ENCODE peak calls at places on chromosomes 6 and 20, in seven cellular contexts. One of them, this sample, is unnamed.

GRCh38 chr6:29653452-29654038 is 3.3 kb upstream of the MOG start:
- DNase-seq in effector memory CD4-positive, alpha-beta T cell: peak
- DNase-seq in thoracic aorta: no peak
- DNase-seq in GM23338: peak
- DNase-seq in cardiac muscle cell: peak
- DNase-seq in A673: peak
- DNase-seq in transverse colon: peak
- DNase-seq in this sample: peak

GRCh38 chr6:154276810-154277577 is 79.6 kb downstream of the IPCEF1 start:
- DNase-seq in effector memory CD4-positive, alpha-beta T cell: no peak
- DNase-seq in thoracic aorta: no peak
- DNase-seq in GM23338: peak
- DNase-seq in cardiac muscle cell: peak
- DNase-seq in A673: peak
- DNase-seq in transverse colon: no peak
- DNase-seq in this sample: no peak

GRCh38 chr6:56497691-56498090 is 145.0 kb downstream of the DST start:
- DNase-seq in effector memory CD4-positive, alpha-beta T cell: no peak
- DNase-seq in thoracic aorta: no peak
- DNase-seq in GM23338: no peak
- DNase-seq in cardiac muscle cell: no peak
- DNase-seq in A673: no peak
- DNase-seq in transverse colon: no peak
- DNase-seq in this sample: no peak

GRCh38 chr6:116215414-116215813 is 38.5 kb downstream of the TSPYL4 start:
- DNase-seq in effector memory CD4-positive, alpha-beta T cell: no peak
- DNase-seq in thoracic aorta: no peak
- DNase-seq in GM23338: no peak
- DNase-seq in cardiac muscle cell: peak
- DNase-seq in A673: no peak
- DNase-seq in transverse colon: no peak
- DNase-seq in this sample: no peak

GRCh38 chr6:165913676-165914570 is 250.9 kb upstream of the PDE10A start:
- DNase-seq in effector memory CD4-positive, alpha-beta T cell: no peak
- DNase-seq in thoracic aorta: no peak
- DNase-seq in GM23338: no peak
- DNase-seq in cardiac muscle cell: peak
- DNase-seq in A673: no peak
- DNase-seq in transverse colon: no peak
- DNase-seq in this sample: peak

GRCh38 chr6:28807682-28808280 is 116.0 kb downstream of the TRIM27 start:
- DNase-seq in effector memory CD4-positive, alpha-beta T cell: no peak
- DNase-seq in thoracic aorta: no peak
- DNase-seq in GM23338: peak
- DNase-seq in cardiac muscle cell: peak
- DNase-seq in A673: peak
- DNase-seq in transverse colon: no peak
- DNase-seq in this sample: peak

GRCh38 chr20:25070821-25071473 is 11.0 kb downstream of the VSX1 start:
- DNase-seq in effector memory CD4-positive, alpha-beta T cell: no peak
- DNase-seq in thoracic aorta: no peak
- DNase-seq in GM23338: no peak
- DNase-seq in cardiac muscle cell: no peak
- DNase-seq in A673: no peak
- DNase-seq in transverse colon: peak
- DNase-seq in this sample: no peak

GRCh38 chr6:32969685-32970412 is 1.5 kb downstream of the BRD2 start:
- DNase-seq in effector memory CD4-positive, alpha-beta T cell: peak
- DNase-seq in thoracic aorta: peak
- DNase-seq in GM23338: peak
- DNase-seq in cardiac muscle cell: peak
- DNase-seq in A673: peak
- DNase-seq in transverse colon: peak
- DNase-seq in this sample: peak

GRCh38 chr6:146100776-146101175 is 71.9 kb downstream of the GRM1 start:
- DNase-seq in effector memory CD4-positive, alpha-beta T cell: no peak
- DNase-seq in thoracic aorta: no peak
- DNase-seq in GM23338: no peak
- DNase-seq in cardiac muscle cell: no peak
- DNase-seq in A673: no peak
- DNase-seq in transverse colon: no peak
- DNase-seq in this sample: no peak

GRCh38 chr6:88804701-88805100 is 158.7 kb downstream of the RNGTT start:
- DNase-seq in effector memory CD4-positive, alpha-beta T cell: no peak
- DNase-seq in thoracic aorta: no peak
- DNase-seq in GM23338: no peak
- DNase-seq in cardiac muscle cell: no peak
- DNase-seq in A673: no peak
- DNase-seq in transverse colon: no peak
- DNase-seq in this sample: no peak

GRCh38 chr6:53335224-53335994 is 13.3 kb downstream of the ELOVL5 start:
- DNase-seq in effector memory CD4-positive, alpha-beta T cell: peak
- DNase-seq in thoracic aorta: no peak
- DNase-seq in GM23338: peak
- DNase-seq in cardiac muscle cell: no peak
- DNase-seq in A673: no peak
- DNase-seq in transverse colon: peak
- DNase-seq in this sample: no peak

GRCh38 chr6:38180586-38180985 is 361.1 kb downstream of the ZFAND3 start:
- DNase-seq in effector memory CD4-positive, alpha-beta T cell: no peak
- DNase-seq in thoracic aorta: no peak
- DNase-seq in GM23338: no peak
- DNase-seq in cardiac muscle cell: no peak
- DNase-seq in A673: no peak
- DNase-seq in transverse colon: no peak
- DNase-seq in this sample: no peak

GRCh38 chr6:134676307-134677281 is 273.3 kb downstream of the ALDH8A1 start:
- DNase-seq in effector memory CD4-positive, alpha-beta T cell: no peak
- DNase-seq in thoracic aorta: no peak
- DNase-seq in GM23338: no peak
- DNase-seq in cardiac muscle cell: peak
- DNase-seq in A673: peak
- DNase-seq in transverse colon: peak
- DNase-seq in this sample: no peak

GRCh38 chr20:45779011-45779915 is 12.4 kb downstream of the WFDC3 start:
- DNase-seq in effector memory CD4-positive, alpha-beta T cell: no peak
- DNase-seq in thoracic aorta: peak
- DNase-seq in GM23338: no peak
- DNase-seq in cardiac muscle cell: peak
- DNase-seq in A673: peak
- DNase-seq in transverse colon: peak
- DNase-seq in this sample: peak

GRCh38 chr20:16530201-16530681 is 43.0 kb downstream of the KIF16B start:
- DNase-seq in effector memory CD4-positive, alpha-beta T cell: no peak
- DNase-seq in thoracic aorta: no peak
- DNase-seq in GM23338: no peak
- DNase-seq in cardiac muscle cell: no peak
- DNase-seq in A673: no peak
- DNase-seq in transverse colon: peak
- DNase-seq in this sample: peak

GRCh38 chr6:132511159-132511835 is 1.6 kb downstream of the STX7 start:
- DNase-seq in effector memory CD4-positive, alpha-beta T cell: no peak
- DNase-seq in thoracic aorta: no peak
- DNase-seq in GM23338: no peak
- DNase-seq in cardiac muscle cell: peak
- DNase-seq in A673: no peak
- DNase-seq in transverse colon: peak
- DNase-seq in this sample: peak

GRCh38 chr6:143140767-143141166 is 80.1 kb downstream of the AIG1 start:
- DNase-seq in effector memory CD4-positive, alpha-beta T cell: no peak
- DNase-seq in thoracic aorta: no peak
- DNase-seq in GM23338: no peak
- DNase-seq in cardiac muscle cell: no peak
- DNase-seq in A673: no peak
- DNase-seq in transverse colon: no peak
- DNase-seq in this sample: no peak

GRCh38 chr6:69825904-69826303 is 29.1 kb upstream of the LMBRD1 start:
- DNase-seq in effector memory CD4-positive, alpha-beta T cell: no peak
- DNase-seq in thoracic aorta: no peak
- DNase-seq in GM23338: no peak
- DNase-seq in cardiac muscle cell: peak
- DNase-seq in A673: no peak
- DNase-seq in transverse colon: no peak
- DNase-seq in this sample: no peak

DNA sequence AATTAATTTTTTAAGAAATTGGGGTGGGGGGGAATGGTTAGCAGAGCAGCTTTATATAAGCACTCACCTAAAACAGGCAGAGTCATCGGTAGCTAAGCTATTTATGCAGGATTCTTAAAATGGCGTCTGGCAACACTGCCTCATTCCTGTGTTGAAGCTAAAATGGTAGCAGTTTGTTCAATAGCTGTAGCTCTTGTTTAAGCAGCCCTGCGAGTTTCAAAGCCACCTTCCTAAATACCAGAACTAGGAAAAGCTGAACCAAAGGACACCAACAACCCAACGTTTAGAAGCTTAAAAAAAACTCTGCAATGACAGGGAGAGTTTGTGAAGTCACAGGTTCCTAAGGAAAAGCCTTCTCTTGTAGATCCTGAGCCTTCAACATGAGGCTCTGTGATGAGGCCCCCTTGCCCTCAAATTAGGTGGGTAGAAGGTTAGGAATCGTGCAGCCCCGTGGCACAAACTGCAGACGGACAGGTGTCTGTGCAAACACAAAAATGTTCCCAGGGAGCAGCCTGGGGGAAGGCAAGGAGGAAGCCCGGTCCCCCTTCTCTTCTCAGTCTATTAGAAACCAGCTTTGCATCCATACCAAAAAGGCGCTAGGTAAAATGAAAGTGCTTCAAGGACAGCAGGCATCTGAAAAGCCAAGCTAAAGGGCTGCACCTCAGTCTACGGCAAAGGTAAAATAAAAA is 4.7 kb downstream of the ZMYND8 start:
- DNase-seq in effector memory CD4-positive, alpha-beta T cell: no peak
- DNase-seq in thoracic aorta: no peak
- DNase-seq in GM23338: peak
- DNase-seq in cardiac muscle cell: no peak
- DNase-seq in A673: no peak
- DNase-seq in transverse colon: no peak
- DNase-seq in this sample: no peak
- H3K4me3 ChIP-seq in effector memory CD4-positive, alpha-beta T cell: no peak
- H3K4me3 ChIP-seq in thoracic aorta: peak
- H3K4me3 ChIP-seq in GM23338: peak
- H3K4me3 ChIP-seq in cardiac muscle cell: peak
- H3K4me3 ChIP-seq in A673: no peak
- H3K4me3 ChIP-seq in transverse colon: no peak
- H3K4me3 ChIP-seq in this sample: no peak

DNA sequence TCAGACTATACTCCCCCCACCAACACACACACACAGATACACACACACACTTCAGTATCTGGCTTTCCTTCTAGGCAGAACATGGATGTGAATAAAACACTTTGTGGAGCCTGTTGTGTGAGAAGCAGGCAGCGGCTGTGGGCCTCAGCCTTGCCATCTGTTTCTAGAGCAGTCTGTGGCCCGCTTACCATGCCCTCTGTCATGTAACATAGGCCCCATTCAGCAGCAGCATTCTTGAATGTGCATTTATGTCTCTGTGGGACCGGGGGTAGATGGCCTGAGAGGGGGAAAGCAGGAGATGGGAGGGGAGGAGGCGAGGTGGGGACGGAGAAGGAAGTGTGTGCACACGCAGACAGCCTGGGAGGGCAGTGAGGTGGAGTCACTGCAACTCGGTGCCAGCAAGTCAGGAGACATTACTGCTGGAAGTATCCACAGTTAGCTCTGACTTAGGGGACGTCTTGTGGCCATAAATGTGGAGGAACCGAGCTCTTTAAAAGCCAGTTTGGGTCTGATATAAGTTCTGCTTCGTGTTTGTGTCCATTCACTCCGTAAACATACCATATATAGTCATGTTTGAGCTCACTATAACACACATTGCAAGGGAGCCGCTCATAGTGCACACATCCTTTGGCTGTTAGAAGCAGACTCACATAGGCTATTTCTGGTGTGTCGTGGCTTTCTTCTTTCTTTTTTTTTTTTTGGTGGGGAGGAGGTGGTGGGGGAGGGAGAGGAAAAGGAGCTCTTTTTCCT is 38.5 kb downstream of the RREB1 start:
- DNase-seq in effector memory CD4-positive, alpha-beta T cell: no peak
- DNase-seq in thoracic aorta: no peak
- DNase-seq in GM23338: peak
- DNase-seq in cardiac muscle cell: peak
- DNase-seq in A673: no peak
- DNase-seq in transverse colon: peak
- DNase-seq in this sample: no peak
- H3K4me3 ChIP-seq in effector memory CD4-positive, alpha-beta T cell: no peak
- H3K4me3 ChIP-seq in thoracic aorta: peak
- H3K4me3 ChIP-seq in GM23338: peak
- H3K4me3 ChIP-seq in cardiac muscle cell: no peak
- H3K4me3 ChIP-seq in A673: no peak
- H3K4me3 ChIP-seq in transverse colon: no peak
- H3K4me3 ChIP-seq in this sample: no peak

GRCh38 chr6:13526339-13526717 is 38.9 kb upstream of the GFOD1 start:
- DNase-seq in effector memory CD4-positive, alpha-beta T cell: no peak
- DNase-seq in thoracic aorta: no peak
- DNase-seq in GM23338: no peak
- DNase-seq in cardiac muscle cell: no peak
- DNase-seq in A673: no peak
- DNase-seq in transverse colon: no peak
- DNase-seq in this sample: no peak
- H3K4me3 ChIP-seq in effector memory CD4-positive, alpha-beta T cell: no peak
- H3K4me3 ChIP-seq in thoracic aorta: no peak
- H3K4me3 ChIP-seq in GM23338: no peak
- H3K4me3 ChIP-seq in cardiac muscle cell: no peak
- H3K4me3 ChIP-seq in A673: no peak
- H3K4me3 ChIP-seq in transverse colon: no peak
- H3K4me3 ChIP-seq in this sample: no peak

GRCh38 chr20:4056880-4057279 is 41.5 kb upstream of the RNF24 start:
- DNase-seq in effector memory CD4-positive, alpha-beta T cell: no peak
- DNase-seq in thoracic aorta: no peak
- DNase-seq in GM23338: no peak
- DNase-seq in cardiac muscle cell: no peak
- DNase-seq in A673: no peak
- DNase-seq in transverse colon: no peak
- DNase-seq in this sample: no peak

GRCh38 chr20:4060856-4061440 is 45.6 kb upstream of the RNF24 start:
- DNase-seq in effector memory CD4-positive, alpha-beta T cell: no peak
- DNase-seq in thoracic aorta: no peak
- DNase-seq in GM23338: no peak
- DNase-seq in cardiac muscle cell: no peak
- DNase-seq in A673: no peak
- DNase-seq in transverse colon: no peak
- DNase-seq in this sample: no peak

GRCh38 chr20:4060054-4060795 is 44.9 kb upstream of the RNF24 start:
- DNase-seq in effector memory CD4-positive, alpha-beta T cell: no peak
- DNase-seq in thoracic aorta: no peak
- DNase-seq in GM23338: no peak
- DNase-seq in cardiac muscle cell: no peak
- DNase-seq in A673: no peak
- DNase-seq in transverse colon: peak
- DNase-seq in this sample: no peak

GRCh38 chr20:4061989-4062388 is 46.6 kb upstream of the RNF24 start:
- DNase-seq in effector memory CD4-positive, alpha-beta T cell: no peak
- DNase-seq in thoracic aorta: no peak
- DNase-seq in GM23338: no peak
- DNase-seq in cardiac muscle cell: peak
- DNase-seq in A673: no peak
- DNase-seq in transverse colon: no peak
- DNase-seq in this sample: no peak

DNA sequence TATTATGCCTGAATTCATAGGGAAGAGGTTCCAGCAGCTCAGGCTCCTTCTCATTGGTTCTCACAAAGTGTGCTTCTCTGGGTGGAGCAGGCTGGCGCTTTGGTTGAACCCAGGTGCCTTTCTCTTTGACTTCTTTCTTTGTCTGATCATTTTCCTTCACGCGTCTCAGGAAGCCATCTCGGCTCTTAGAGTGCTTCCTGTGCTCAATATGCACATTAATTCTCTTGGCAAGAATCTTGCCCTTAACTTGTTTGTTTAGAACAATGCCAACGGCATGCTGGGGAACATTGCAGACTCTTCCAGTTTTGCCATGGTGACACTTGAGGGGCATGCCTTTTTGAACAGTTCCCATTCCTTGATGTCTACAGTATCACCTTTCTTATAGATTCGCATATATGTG is 44.3 kb upstream of the RNF24 start:
- DNase-seq in effector memory CD4-positive, alpha-beta T cell: no peak
- DNase-seq in thoracic aorta: no peak
- DNase-seq in GM23338: no peak
- DNase-seq in cardiac muscle cell: no peak
- DNase-seq in A673: no peak
- DNase-seq in transverse colon: no peak
- DNase-seq in this sample: no peak
- H3K4me3 ChIP-seq in effector memory CD4-positive, alpha-beta T cell: no peak
- H3K4me3 ChIP-seq in thoracic aorta: no peak
- H3K4me3 ChIP-seq in GM23338: no peak
- H3K4me3 ChIP-seq in cardiac muscle cell: no peak
- H3K4me3 ChIP-seq in A673: no peak
- H3K4me3 ChIP-seq in transverse colon: no peak
- H3K4me3 ChIP-seq in this sample: no peak

This sample was measured in adrenal gland.